ENCODE peak calls at places on chromosomes 6 and 20, in four cellular contexts. N, I, J and M are unnamed samples.

GRCh38 chr20:35757098-35757705 is 14.6 kb upstream of the PHF20 start:
- DNase-seq in J (no peak), N (no peak), I (no peak), M (no peak)

GRCh38 chr6:14499804-14500203 is 382.2 kb downstream of the CD83 start:
- DNase-seq in J (no peak), N (no peak), I (no peak), M (no peak)

GRCh38 chr20:54122681-54123586 is 50.9 kb downstream of the CYP24A1 start:
- DNase-seq in J (peak), N (no peak), I (no peak), M (no peak)

GRCh38 chr20:18712877-18713276 is 100.7 kb upstream of the SCP2D1 start:
- DNase-seq in N (peak), I (no peak), J (no peak), M (peak)

GRCh38 chr20:373171-373890 is 7.2 kb upstream of the TRIB3 start:
- DNase-seq in J (peak), I (peak), N (peak), M (peak)

GRCh38 chr20:63850689-63851547 is 10.4 kb upstream of the ABHD16B start:
- DNase-seq in N (no peak), I (no peak), J (no peak), M (no peak)

GRCh38 chr6:132132911-132133639 is 181.9 kb upstream of the CCN2 start:
- DNase-seq in I (no peak), J (no peak), N (no peak), M (no peak)

GRCh38 chr20:2108987-2109386 is 7.4 kb downstream of the STK35 start:
- DNase-seq in J (peak), N (no peak), I (no peak), M (no peak)

GRCh38 chr20:46344488-46345162 is 36.3 kb upstream of the CDH22 start:
- DNase-seq in I (no peak), N (no peak), J (no peak), M (no peak)

GRCh38 chr6:44851176-44851575 is 463.7 kb downstream of the CDC5L start:
- DNase-seq in N (no peak), J (no peak), I (no peak), M (no peak)

GRCh38 chr6:109579361-109579760 is 96.3 kb upstream of the ZBTB24 start:
- DNase-seq in I (no peak), N (no peak), J (no peak), M (no peak)

GRCh38 chr20:58447733-58448391 is 58.8 kb downstream of the VAPB start:
- DNase-seq in J (peak), N (peak), I (peak), M (no peak)

GRCh38 chr6:147005499-147005898 is 198.7 kb upstream of the STXBP5 start:
- DNase-seq in J (no peak), I (no peak), N (peak), M (no peak)

GRCh38 chr6:66173587-66173986 is 466.6 kb upstream of the EYS start:
- DNase-seq in N (no peak), I (no peak), J (no peak), M (no peak)

GRCh38 chr6:4253604-4254211 is 118.3 kb upstream of the ECI2 start:
- DNase-seq in N (no peak), J (peak), I (no peak), M (no peak)

GRCh38 chr6:36839819-36840379 is 655 bp upstream of the CPNE5 start:
- DNase-seq in I (peak), J (no peak), N (peak), M (peak)

GRCh38 chr6:146767632-146768031 is 168.9 kb downstream of the ADGB start:
- DNase-seq in N (no peak), J (no peak), I (no peak), M (no peak)

GRCh38 chr6:1255646-1256365 is 56.1 kb upstream of the FOXQ1 start:
- DNase-seq in I (no peak), N (no peak), J (no peak), M (no peak)

GRCh38 chr20:61420056-61420455 is 168.0 kb downstream of the CDH4 start:
- DNase-seq in N (no peak), J (no peak), I (no peak), M (no peak)

GRCh38 chr6:16352258-16352635 is 113.9 kb downstream of the GMPR start:
- DNase-seq in N (no peak), J (no peak), I (no peak), M (no peak)

GRCh38 chr6:55405474-55406220 is 78.4 kb downstream of the GFRAL start:
- DNase-seq in N (no peak), I (no peak), J (no peak), M (no peak)

GRCh38 chr6:110140650-110141049 is 38.8 kb downstream of the WASF1 start:
- DNase-seq in J (no peak), I (no peak), N (no peak), M (no peak)

GRCh38 chr6:148140772-148141557 is 201.7 kb upstream of the SASH1 start:
- DNase-seq in J (peak), N (no peak), I (no peak), M (no peak)

GRCh38 chr6:143594647-143595046 is 83.1 kb upstream of the PHACTR2 start:
- DNase-seq in N (no peak), I (no peak), J (no peak), M (no peak)

GRCh38 chr6:159761135-159761872 is 541 bp upstream of the ACAT2 start:
- DNase-seq in J (peak), N (peak), I (peak), M (peak)

GRCh38 chr6:134784336-134784735 is 165.6 kb downstream of the ALDH8A1 start:
- DNase-seq in I (no peak), J (no peak), N (no peak), M (no peak)

GRCh38 chr6:3194535-3195376 is 32.7 kb downstream of the TUBB2B start:
- DNase-seq in J (no peak), I (no peak), N (no peak), M (peak)

GRCh38 chr20:54794110-54794509 is 318.7 kb downstream of the DOK5 start:
- DNase-seq in J (no peak), N (no peak), I (no peak), M (no peak)

GRCh38 chr6:100979269-100979668 is 98.1 kb upstream of the ASCC3 start:
- DNase-seq in J (no peak), I (no peak), N (no peak), M (no peak)

GRCh38 chr6:153424719-153425400 is 293.8 kb upstream of the RGS17 start:
- DNase-seq in J (no peak), N (no peak), I (no peak), M (no peak)

GRCh38 chr6:155400022-155400965 is 55.3 kb downstream of the NOX3 start:
- DNase-seq in N (no peak), J (no peak), I (no peak), M (peak)

GRCh38 chr6:111591901-111592461 is 13.7 kb downstream of the TRAF3IP2 start:
- DNase-seq in N (no peak), I (no peak), J (no peak), M (peak)

GRCh38 chr6:44606506-44606905 is 219.0 kb downstream of the CDC5L start:
- DNase-seq in J (no peak), I (no peak), N (no peak), M (no peak)

GRCh38 chr20:44819936-44820335 is 9.6 kb upstream of the RIMS4 start:
- DNase-seq in I (no peak), J (no peak), N (no peak), M (no peak)
- TF ChIP-seq FOXJ3 in I (no peak), J (no peak), N (no peak), M (no peak)

GRCh38 chr6:167839343-167839742 is 12.6 kb downstream of the AFDN start:
- DNase-seq in J (no peak), N (no peak), I (no peak), M (no peak)
- TF ChIP-seq FOXJ3 in J (no peak), N (no peak), I (no peak), M (no peak)

DNA sequence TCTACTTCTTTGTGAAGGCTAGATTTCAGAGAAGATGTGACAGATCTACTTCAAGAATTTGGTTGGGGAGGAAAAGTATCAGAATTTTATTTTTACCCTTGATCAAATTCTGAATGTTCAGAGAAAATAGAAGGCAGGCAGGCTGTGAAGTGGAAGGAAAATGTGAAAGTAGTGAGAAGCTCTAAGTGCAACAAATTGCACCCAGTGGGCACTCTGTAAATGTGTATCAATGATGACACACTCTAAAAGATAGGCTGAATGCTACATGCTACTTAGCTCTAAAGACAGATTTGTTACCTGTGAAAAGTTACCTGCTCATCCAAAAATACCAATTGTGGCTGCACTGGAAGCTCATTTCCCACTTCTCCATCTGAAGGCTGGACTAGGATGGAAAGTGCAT is 438.6 kb downstream of the PKHD1 start:
- DNase-seq in J (no peak), I (no peak), N (no peak), M (no peak)
- TF ChIP-seq FOXJ3 in J (no peak), I (no peak), N (no peak), M (no peak)

GRCh38 chr6:87522686-87523085 is 49.9 kb downstream of the SLC35A1 start:
- DNase-seq in I (no peak), N (no peak), J (no peak), M (no peak)
- TF ChIP-seq FOXJ3 in I (no peak), N (no peak), J (no peak), M (no peak)

GRCh38 chr6:165403006-165403405 is 93.6 kb upstream of the C6orf118 start:
- DNase-seq in J (no peak), N (no peak), I (no peak), M (no peak)

GRCh38 chr6:165404703-165405102 is 95.3 kb upstream of the C6orf118 start:
- DNase-seq in I (no peak), J (no peak), N (no peak), M (no peak)

GRCh38 chr6:165401092-165401491 is 91.7 kb upstream of the C6orf118 start:
- DNase-seq in I (no peak), J (no peak), N (no peak), M (no peak)
- TF ChIP-seq FOXJ3 in I (no peak), J (no peak), N (no peak), M (no peak)

DNA sequence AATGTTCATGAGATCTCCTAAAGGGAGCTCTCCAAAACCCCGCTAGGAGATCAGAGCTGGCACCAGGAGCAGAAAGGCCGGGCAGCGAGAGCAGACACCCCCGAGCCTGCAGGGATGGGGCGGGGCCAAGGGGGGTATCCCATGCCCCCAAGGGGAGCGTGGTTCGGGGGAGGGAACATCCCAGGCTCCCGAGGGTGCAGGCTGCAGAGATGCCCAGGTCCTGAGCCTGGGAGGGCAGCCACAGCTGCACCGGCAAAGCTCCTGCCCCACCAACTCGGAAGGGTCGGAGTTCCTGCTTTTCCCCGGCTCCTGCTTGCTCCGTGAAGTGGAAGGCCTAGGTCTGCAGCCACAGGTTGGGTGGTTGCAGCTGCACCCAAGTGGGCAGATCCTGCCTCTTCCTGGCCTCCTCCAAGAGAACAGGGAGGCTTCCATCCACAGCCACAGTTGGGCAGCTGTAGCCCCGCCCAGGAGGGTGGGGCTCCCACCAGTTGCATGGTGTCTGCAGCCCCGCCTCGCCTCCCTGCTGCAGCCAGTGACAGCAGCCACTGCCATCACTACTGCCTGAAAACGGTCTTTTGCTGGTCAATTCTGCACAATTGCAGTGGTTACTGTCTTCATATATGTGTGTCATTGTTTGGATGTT is 13.4 kb upstream of the GMNN start:
- DNase-seq in N (peak), J (no peak), I (peak), M (peak)
- TF ChIP-seq FOXJ3 in N (no peak), J (no peak), I (no peak), M (no peak)

GRCh38 chr6:125156496-125156895 is 2.9 kb downstream of the TPD52L1 start:
- DNase-seq in I (no peak), J (no peak), N (no peak), M (no peak)

GRCh38 chr6:125155344-125155743 is 1.8 kb downstream of the TPD52L1 start:
- DNase-seq in J (no peak), I (no peak), N (no peak), M (no peak)

GRCh38 chr6:125151715-125152114 is 1.9 kb upstream of the TPD52L1 start:
- DNase-seq in J (no peak), I (no peak), N (no peak), M (no peak)

GRCh38 chr6:125154184-125155135 is 887 bp downstream of the TPD52L1 start:
- DNase-seq in J (peak), N (peak), I (peak), M (peak)

GRCh38 chr6:125153541-125154183 is at the start of gene TPD52L1:
- DNase-seq in N (peak), I (peak), J (peak), M (peak)
- TF ChIP-seq FOXJ3 in N (no peak), I (no peak), J (peak), M (no peak)

DNA sequence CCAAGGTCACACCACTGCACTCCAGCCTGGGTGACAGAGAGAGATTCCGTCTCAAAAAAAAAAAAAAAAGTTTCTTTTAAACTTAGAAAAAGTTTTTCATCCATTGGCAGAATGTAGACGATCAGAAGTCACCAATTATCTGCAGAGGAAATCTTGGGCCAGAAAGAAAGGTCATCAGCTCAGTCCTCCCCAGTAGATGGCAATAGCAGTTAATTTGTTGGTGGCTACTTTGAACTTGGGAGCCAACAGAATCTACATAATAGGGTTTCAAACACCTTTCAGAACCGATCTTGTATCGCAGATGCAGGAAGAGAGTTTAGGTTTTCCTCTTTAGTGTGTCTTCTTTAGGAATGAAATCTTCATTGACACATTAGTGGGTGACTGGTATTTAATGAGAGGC is 41.7 kb downstream of the LBP start:
- DNase-seq in J (no peak), I (no peak), N (no peak), M (no peak)
- TF ChIP-seq FOXJ3 in J (no peak), I (no peak), N (no peak), M (no peak)

GRCh38 chr6:11258260-11259237 is 26.1 kb upstream of the NEDD9 start:
- DNase-seq in I (no peak), J (no peak), N (no peak), M (no peak)
- TF ChIP-seq FOXJ3 in I (no peak), J (no peak), N (no peak), M (no peak)

GRCh38 chr6:26173836-26174144 is 86.6 kb downstream of the HFE start:
- DNase-seq in J (no peak), N (no peak), I (no peak), M (no peak)

GRCh38 chr6:26175033-26175427 is 87.8 kb downstream of the HFE start:
- DNase-seq in I (no peak), N (no peak), J (no peak), M (no peak)

GRCh38 chr6:26170951-26171841 is 84.0 kb downstream of the HFE start:
- DNase-seq in I (no peak), N (no peak), J (no peak), M (no peak)

GRCh38 chr6:26170181-26170580 is 83.0 kb downstream of the HFE start:
- DNase-seq in N (no peak), J (no peak), I (no peak), M (no peak)

GRCh38 chr6:26172496-26172958 is 85.3 kb downstream of the HFE start:
- DNase-seq in N (no peak), J (no peak), I (no peak), M (peak)
- TF ChIP-seq FOXJ3 in N (no peak), J (no peak), I (no peak), M (no peak)